ENCODE peak calls at places on chromosomes 16 and 17, in eight cellular contexts. I, K, R, E, N, J, P and H are unnamed samples.
A peak's percentile ranks its signal among the peaks of the same experiment; 100 is the strongest.

GRCh38 chr17:31499771-31500554 is 108.5 kb downstream of the RAB11FIP4 start:
- DNase-seq in I (peak; percentile 76), K (no peak), R (peak; percentile 73), E (peak; percentile 57), N (peak; percentile 22), J (no peak), P (peak; percentile 55), H (peak; percentile 88)

GRCh38 chr17:8063761-8064589 is 23.5 kb downstream of the ALOX12B start:
- DNase-seq in I (no peak), K (no peak), R (no peak), E (no peak), N (no peak), J (no peak), P (no peak), H (no peak)

GRCh38 chr17:17613708-17614114 is 22.2 kb upstream of the PEMT start:
- DNase-seq in I (no peak), K (peak; percentile 85), R (peak; percentile 55), E (peak; percentile 87), N (peak; percentile 73), J (peak; percentile 77), P (peak; percentile 50), H (peak; percentile 50)

GRCh38 chr16:19284207-19284606 is 1.3 kb upstream of the CLEC19A start:
- DNase-seq in I (no peak), K (no peak), R (peak; percentile 8), E (no peak), N (no peak), J (peak; percentile 58), P (no peak), H (peak; percentile 95)

GRCh38 chr17:156094-156621 is 18.8 kb downstream of the SCGB1C2 start:
- DNase-seq in I (peak; percentile 54), K (no peak), R (no peak), E (no peak), N (no peak), J (no peak), P (no peak), H (no peak)

GRCh38 chr17:10149573-10150399 is 48.6 kb downstream of the GAS7 start:
- DNase-seq in I (no peak), K (peak; percentile 39), R (peak; percentile 76), E (no peak), N (peak; percentile 86), J (no peak), P (peak; percentile 59), H (no peak)

GRCh38 chr17:77577491-77577890 is 381.0 kb upstream of the TNRC6C start:
- DNase-seq in I (no peak), K (no peak), R (no peak), E (no peak), N (no peak), J (no peak), P (no peak), H (no peak)

GRCh38 chr17:78596871-78597635 is 19.9 kb upstream of the DNAH17 start:
- DNase-seq in I (no peak), K (no peak), R (no peak), E (no peak), N (no peak), J (no peak), P (no peak), H (peak; percentile 35)

GRCh38 chr16:56910654-56911539 is 21.0 kb upstream of the HERPUD1 start:
- DNase-seq in I (peak; percentile 40), K (peak; percentile 54), R (peak; percentile 97), E (peak; percentile 25), N (peak; percentile 93), J (no peak), P (peak; percentile 37), H (no peak)

GRCh38 chr16:57185446-57185944 is 344 bp downstream of the PSME3IP1 start:
- DNase-seq in I (no peak), K (peak; percentile 64), R (peak; percentile 66), E (peak; percentile 55), N (peak; percentile 70), J (peak; percentile 38), P (peak; percentile 34), H (peak; percentile 51)

GRCh38 chr17:17377071-17377487 is 73.9 kb downstream of the NT5M start:
- DNase-seq in I (no peak), K (no peak), R (no peak), E (no peak), N (no peak), J (no peak), P (no peak), H (no peak)

GRCh38 chr17:6147054-6147453 is 76.9 kb downstream of the WSCD1 start:
- DNase-seq in I (no peak), K (no peak), R (no peak), E (no peak), N (no peak), J (no peak), P (no peak), H (no peak)

GRCh38 chr16:68961778-68962402 is 118.6 kb downstream of the TANGO6 start:
- DNase-seq in I (no peak), K (no peak), R (no peak), E (no peak), N (no peak), J (no peak), P (no peak), H (no peak)

GRCh38 chr17:39929657-39930407 is 2.3 kb downstream of the LRRC3C start:
- DNase-seq in I (no peak), K (no peak), R (peak; percentile 90), E (no peak), N (peak; percentile 82), J (peak; percentile 36), P (peak; percentile 61), H (peak; percentile 93)

GRCh38 chr17:31596382-31597323 is 205.2 kb downstream of the RAB11FIP4 start:
- DNase-seq in I (peak; percentile 87), K (peak; percentile 35), R (peak; percentile 99), E (peak; percentile 19), N (peak; percentile 98), J (peak; percentile 87), P (peak; percentile 98), H (peak; percentile 88)

GRCh38 chr17:27776882-27777624 is 23.3 kb downstream of the NOS2 start:
- DNase-seq in I (no peak), K (no peak), R (no peak), E (no peak), N (no peak), J (no peak), P (no peak), H (no peak)

GRCh38 chr17:41777157-41777578 is 9.3 kb downstream of the JUP start:
- DNase-seq in I (peak; percentile 87), K (no peak), R (peak; percentile 68), E (peak; percentile 48), N (no peak), J (peak; percentile 77), P (no peak), H (no peak)

GRCh38 chr17:73103661-73104335 is 11.3 kb upstream of the SLC39A11 start:
- DNase-seq in I (no peak), K (no peak), R (peak; percentile 8), E (no peak), N (no peak), J (no peak), P (no peak), H (no peak)

GRCh38 chr17:75740631-75741077 is 19.4 kb downstream of the ITGB4 start:
- DNase-seq in I (peak; percentile 29), K (no peak), R (no peak), E (no peak), N (no peak), J (no peak), P (no peak), H (no peak)

GRCh38 chr17:75739801-75740200 is 18.5 kb downstream of the ITGB4 start:
- DNase-seq in I (no peak), K (no peak), R (no peak), E (no peak), N (no peak), J (no peak), P (no peak), H (no peak)

GRCh38 chr17:75740215-75740614 is 19.0 kb downstream of the ITGB4 start:
- DNase-seq in I (no peak), K (no peak), R (no peak), E (no peak), N (no peak), J (no peak), P (no peak), H (no peak)

GRCh38 chr17:75738218-75738802 is 17.1 kb downstream of the ITGB4 start:
- DNase-seq in I (no peak), K (no peak), R (no peak), E (no peak), N (peak; percentile 27), J (no peak), P (no peak), H (no peak)

GRCh38 chr17:75739174-75739573 is 17.9 kb downstream of the ITGB4 start:
- DNase-seq in I (no peak), K (no peak), R (no peak), E (no peak), N (no peak), J (no peak), P (no peak), H (no peak)
- H3K4me1 ChIP-seq in I (no peaks in the 10 kb centered on the region), K (no peaks in the 10 kb centered on the region), R (no peaks in the 10 kb centered on the region), E (no peaks in the 10 kb centered on the region), N (no peaks in the 10 kb centered on the region), J (peaks cover 11% of the 10 kb centered on the region), P (no peaks in the 10 kb centered on the region), H (no peaks in the 10 kb centered on the region)

GRCh38 chr16:27444470-27444869 is 42.5 kb downstream of the IL21R start:
- DNase-seq in I (no peak), K (no peak), R (no peak), E (no peak), N (no peak), J (no peak), P (no peak), H (no peak)
- H3K4me1 ChIP-seq in I (no peaks in the 10 kb centered on the region), K (no peaks in the 10 kb centered on the region), R (no peaks in the 10 kb centered on the region), E (no peaks in the 10 kb centered on the region), N (no peaks in the 10 kb centered on the region), J (no peaks in the 10 kb centered on the region), P (no peaks in the 10 kb centered on the region), H (no peaks in the 10 kb centered on the region)

GRCh38 chr17:82232876-82233785 is 4.3 kb downstream of the SLC16A3 start:
- DNase-seq in I (peak; percentile 73), K (no peak), R (no peak), E (no peak), N (no peak), J (no peak), P (no peak), H (no peak)
- H3K4me1 ChIP-seq in I (peaks cover 4% of the 10 kb centered on the region), K (no peaks in the 10 kb centered on the region), R (peaks cover 31% of the 10 kb centered on the region), E (peaks cover 73% of the 10 kb centered on the region), N (peaks cover 42% of the 10 kb centered on the region), J (peaks cover 67% of the 10 kb centered on the region), P (peaks cover 42% of the 10 kb centered on the region), H (peaks cover 41% of the 10 kb centered on the region)

DNA sequence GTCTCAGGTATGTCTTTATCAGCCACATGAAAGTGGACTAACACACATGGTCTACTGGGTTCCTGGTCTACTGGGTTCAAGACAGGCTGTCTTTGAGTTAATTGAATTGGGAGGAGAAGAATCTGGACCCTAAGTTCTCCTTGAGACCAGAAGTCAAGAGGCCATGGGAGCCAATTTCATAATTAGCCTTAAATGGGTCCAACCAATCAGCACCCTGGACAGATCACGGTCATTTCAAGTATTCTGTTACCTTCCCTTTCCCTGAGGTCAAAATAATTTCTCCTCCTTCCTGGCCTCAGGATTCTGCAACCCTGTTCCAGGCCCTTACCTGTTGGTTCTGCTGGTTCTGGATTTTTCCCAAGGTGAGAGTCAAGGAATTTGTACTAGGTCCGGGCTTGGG is 23.8 kb downstream of the OSBPL7 start:
- DNase-seq in I (no peak), K (no peak), R (peak; percentile 7), E (no peak), N (no peak), J (no peak), P (no peak), H (no peak)
- H3K4me1 ChIP-seq in I (no peaks in the 10 kb centered on the region), K (no peaks in the 10 kb centered on the region), R (no peaks in the 10 kb centered on the region), E (no peaks in the 10 kb centered on the region), N (no peaks in the 10 kb centered on the region), J (no peaks in the 10 kb centered on the region), P (no peaks in the 10 kb centered on the region), H (no peaks in the 10 kb centered on the region)

GRCh38 chr16:12120331-12120981 is 143.9 kb downstream of the SNX29 start:
- DNase-seq in I (peak; percentile 76), K (peak; percentile 18), R (peak; percentile 70), E (no peak), N (peak; percentile 84), J (no peak), P (no peak), H (no peak)
- H3K4me1 ChIP-seq in I (peaks cover 2% of the 10 kb centered on the region), K (no peaks in the 10 kb centered on the region), R (peaks cover 7% of the 10 kb centered on the region), E (peaks cover 6% of the 10 kb centered on the region), N (peaks cover 16% of the 10 kb centered on the region), J (no peaks in the 10 kb centered on the region), P (no peaks in the 10 kb centered on the region), H (peaks cover 16% of the 10 kb centered on the region)